ENCODE peak calls at places on chromosomes 1 and 21, in six cellular contexts. W is PC-3; Z is CD4-positive, alpha-beta memory T cell; X is breast epithelium; R is lower lobe of right lung; P is BE2C. C is an unnamed sample. For H3K9me3, the result is how much of the 10 kb centered on the place peaks cover.

GRCh38 chr1:202034683-202035462 is 24.5 kb downstream of the ELF3 start:
- DNase-seq in Z (no peak), R (peak), P (peak), W (peak), X (peak), C (peak)

GRCh38 chr1:221962385-221962784 is 220.5 kb upstream of the DUSP10 start:
- DNase-seq in X (no peak), Z (no peak), W (no peak), P (no peak), R (no peak), C (no peak)

GRCh38 chr1:209652873-209653401 is 712 bp upstream of the LAMB3 start:
- DNase-seq in Z (no peak), R (peak), X (peak), W (peak), P (peak), C (no peak)

GRCh38 chr1:34113887-34114286 is 51.1 kb downstream of the CSMD2 start:
- DNase-seq in R (no peak), X (no peak), Z (no peak), P (no peak), W (peak), C (no peak)

GRCh38 chr1:109254621-109255096 is 5.3 kb downstream of the CELSR2 start:
- DNase-seq in W (no peak), P (peak), R (no peak), Z (no peak), X (no peak), C (no peak)

GRCh38 chr1:74395492-74395891 is 116.9 kb downstream of the LRRC53 start:
- DNase-seq in P (no peak), W (no peak), X (no peak), Z (no peak), R (no peak), C (peak)

GRCh38 chr1:243931957-243932356 is 81.9 kb upstream of the AKT3 start:
- DNase-seq in W (no peak), X (no peak), Z (no peak), P (no peak), R (no peak), C (no peak)

GRCh38 chr1:54247858-54248257 is 47.9 kb downstream of the MRPL37 start:
- DNase-seq in R (no peak), W (no peak), X (no peak), P (no peak), Z (no peak), C (no peak)

GRCh38 chr1:157313240-157313807 is 175.1 kb upstream of the ETV3 start:
- DNase-seq in W (no peak), Z (no peak), X (no peak), P (no peak), R (no peak), C (no peak)

GRCh38 chr1:39391741-39392679 is 99.4 kb upstream of the BMP8A start:
- DNase-seq in P (no peak), R (no peak), W (peak), X (peak), Z (no peak), C (no peak)

GRCh38 chr1:99994496-99994895 is 24.7 kb downstream of the SLC35A3 start:
- DNase-seq in X (no peak), P (no peak), W (no peak), R (no peak), Z (no peak), C (no peak)
- H3K9me3 ChIP-seq in X (under half), P (under half), W (under half), R (under half), Z (under half), C (under half)

DNA sequence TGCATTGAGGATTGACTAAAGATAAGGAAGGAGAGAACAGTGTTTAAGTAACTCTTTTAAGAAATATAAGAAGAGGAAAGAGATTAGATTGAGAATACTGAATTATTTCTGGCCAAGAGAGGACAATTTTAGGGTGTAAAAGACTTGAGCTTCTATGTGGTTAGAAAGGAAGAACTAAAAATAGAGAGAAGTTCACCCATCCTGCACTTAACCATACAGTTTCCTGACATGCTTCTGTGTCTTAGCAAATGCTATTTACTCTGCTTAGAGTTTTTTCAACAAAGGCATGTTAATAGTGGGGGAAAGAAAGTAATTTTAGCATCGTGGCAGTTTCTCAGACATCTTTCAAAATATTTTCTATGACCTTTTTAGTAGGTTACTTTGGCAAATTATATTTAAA is 122.8 kb upstream of the GPR52 start:
- DNase-seq in Z (no peak), R (no peak), X (no peak), W (no peak), P (no peak), C (no peak)
- H3K9me3 ChIP-seq in Z (under half), R (under half), X (under half), W (under half), P (under half), C (under half)

GRCh38 chr1:182357913-182358312 is 33.7 kb downstream of the GLUL start:
- DNase-seq in P (no peak), R (no peak), Z (no peak), X (no peak), W (no peak), C (no peak)
- H3K9me3 ChIP-seq in P (under half), R (under half), Z (under half), X (under half), W (under half), C (under half)

GRCh38 chr1:220892997-220893700 is 13.9 kb downstream of the HLX start:
- DNase-seq in X (no peak), Z (no peak), R (no peak), P (no peak), W (no peak), C (no peak)
- H3K9me3 ChIP-seq in X (under half), Z (under half), R (under half), P (under half), W (under half), C (under half)

GRCh38 chr21:7957713-7958064 is 2563.7 kb upstream of the TPTE start:
- DNase-seq in X (no peak), W (no peak), R (no peak), Z (no peak), P (no peak), C (no peak)
- H3K9me3 ChIP-seq in X (half or more), W (half or more), R (half or more), Z (under half), P (under half), C (half or more)

GRCh38 chr1:91807921-91808620 is 77.9 kb downstream of the TGFBR3 start:
- DNase-seq in W (no peak), Z (no peak), R (no peak), X (no peak), P (no peak), C (no peak)
- H3K9me3 ChIP-seq in W (under half), Z (under half), R (under half), X (under half), P (under half), C (under half)